ENCODE peak calls at places on chromosomes 11 and 22, in eight cellular contexts. Q is left colon; W is central memory CD4-positive, alpha-beta T cell; L is activated CD4-positive, alpha-beta T cell treated with anti-CD3 and anti-CD28 coated beads for 1 hour; Y is brain pericyte; S is EH; U is sigmoid colon; H is activated CD8-positive, alpha-beta memory T cell treated with anti-CD3 and anti-CD28 coated beads for 4 hours. P is an unnamed sample.

GRCh38 chr11:18144243-18144642 is 11.9 kb downstream of the MRGPRX3 start:
- DNase-seq in U (no peak), Y (no peak), W (no peak), H (no peak), S (peak), Q (no peak), L (no peak), P (no peak)

GRCh38 chr11:102924851-102925380 is 30.6 kb downstream of the MMP13 start:
- DNase-seq in Q (no peak), Y (no peak), S (peak), U (no peak), L (no peak), H (no peak), W (no peak), P (no peak)

GRCh38 chr22:38569972-38570840 is at the start of gene DMC1:
- DNase-seq in Q (peak), Y (peak), S (peak), W (peak), L (peak), U (peak), H (peak), P (peak)

GRCh38 chr22:28801845-28802594 is 1.7 kb upstream of the XBP1 start:
- DNase-seq in U (no peak), Q (peak), L (no peak), Y (no peak), H (no peak), S (peak), W (no peak), P (no peak)

GRCh38 chr11:121291896-121292502 is 572 bp upstream of the SC5D start:
- DNase-seq in U (no peak), S (peak), H (no peak), Q (no peak), W (no peak), Y (no peak), L (no peak), P (peak)

GRCh38 chr22:37483594-37484114 is 2.5 kb downstream of the MFNG start:
- DNase-seq in S (peak), W (no peak), H (no peak), U (no peak), Q (no peak), L (no peak), Y (no peak), P (no peak)

GRCh38 chr22:24867327-24868022 is 61.5 kb downstream of the SGSM1 start:
- DNase-seq in S (no peak), H (no peak), U (no peak), W (no peak), Q (no peak), Y (no peak), L (no peak), P (no peak)

GRCh38 chr11:47241740-47242400 is 6.7 kb downstream of the ACP2 start:
- DNase-seq in L (no peak), Q (no peak), S (peak), H (no peak), W (no peak), Y (no peak), U (no peak), P (no peak)

GRCh38 chr11:67062526-67063373 is 6.1 kb downstream of the RHOD start:
- DNase-seq in Y (no peak), S (no peak), W (no peak), U (no peak), L (no peak), H (no peak), Q (no peak), P (no peak)

GRCh38 chr11:65593518-65594414 is 1.8 kb downstream of the KCNK7 start:
- DNase-seq in Y (no peak), S (peak), U (peak), H (no peak), W (no peak), L (no peak), Q (no peak), P (no peak)

GRCh38 chr11:75733346-75734107 is 15.9 kb downstream of the MOGAT2 start:
- DNase-seq in Y (no peak), L (no peak), S (peak), W (no peak), U (no peak), H (no peak), Q (no peak), P (peak)

GRCh38 chr11:134753805-134754130 is 341.7 kb upstream of the B3GAT1 start:
- DNase-seq in L (no peak), Y (no peak), W (no peak), H (no peak), U (no peak), S (no peak), Q (no peak), P (no peak)

GRCh38 chr22:35950262-35950661 is 78.4 kb downstream of the RBFOX2 start:
- DNase-seq in S (no peak), W (no peak), L (no peak), H (no peak), U (no peak), Y (no peak), Q (no peak), P (peak)

GRCh38 chr11:1220941-1221721 is 1.7 kb upstream of the MUC5B start:
- DNase-seq in S (no peak), W (no peak), Y (no peak), U (peak), H (no peak), Q (peak), L (no peak), P (no peak)

GRCh38 chr11:71500601-71501021 is 26.5 kb upstream of the KRTAP5-7 start:
- DNase-seq in L (no peak), U (no peak), Y (no peak), H (no peak), S (no peak), Q (no peak), W (no peak), P (no peak)

GRCh38 chr11:123033895-123034294 is 28.0 kb downstream of the HSPA8 start:
- DNase-seq in W (no peak), H (no peak), Y (no peak), S (peak), L (no peak), Q (no peak), U (no peak), P (no peak)

GRCh38 chr11:125295922-125296321 is 131.4 kb downstream of the PKNOX2 start:
- DNase-seq in U (peak), L (no peak), W (no peak), Y (no peak), Q (no peak), H (no peak), S (no peak), P (no peak)

GRCh38 chr11:117220568-117220967 is 11.3 kb downstream of the PCSK7 start:
- DNase-seq in S (no peak), W (no peak), H (no peak), Y (no peak), U (peak), Q (peak), L (no peak), P (no peak)